ENCODE peak calls at places on chromosomes 4 and X, in seven cellular contexts. One of them, this sample, is unnamed.

GRCh38 chr4:13893987-13894386 is 266.5 kb upstream of the BOD1L1 start:
- DNase-seq in HCT116: no peak
- DNase-seq in lung: no peak
- DNase-seq in mucosa of descending colon: no peak
- DNase-seq in left ventricle myocardium inferior: no peak
- DNase-seq in uterus: no peak
- DNase-seq in tibial nerve: no peak
- DNase-seq in this sample: no peak

GRCh38 chr4:186939766-186940165 is 216.1 kb upstream of the FAT1 start:
- DNase-seq in HCT116: no peak
- DNase-seq in lung: no peak
- DNase-seq in mucosa of descending colon: no peak
- DNase-seq in left ventricle myocardium inferior: no peak
- DNase-seq in uterus: no peak
- DNase-seq in tibial nerve: no peak
- DNase-seq in this sample: no peak

GRCh38 chr4:107791902-107792301 is 32.8 kb upstream of the SGMS2 start:
- DNase-seq in HCT116: no peak
- DNase-seq in lung: no peak
- DNase-seq in mucosa of descending colon: no peak
- DNase-seq in left ventricle myocardium inferior: no peak
- DNase-seq in uterus: no peak
- DNase-seq in tibial nerve: no peak
- DNase-seq in this sample: no peak

GRCh38 chr4:75099321-75099720 is 166.4 kb downstream of the PARM1 start:
- DNase-seq in HCT116: no peak
- DNase-seq in lung: no peak
- DNase-seq in mucosa of descending colon: peak; percentile 68
- DNase-seq in left ventricle myocardium inferior: no peak
- DNase-seq in uterus: no peak
- DNase-seq in tibial nerve: no peak
- DNase-seq in this sample: no peak

GRCh38 chrX:74450803-74451449 is 29.6 kb downstream of the SLC16A2 start:
- DNase-seq in HCT116: peak; percentile 10
- DNase-seq in lung: no peak
- DNase-seq in mucosa of descending colon: no peak
- DNase-seq in left ventricle myocardium inferior: no peak
- DNase-seq in uterus: no peak
- DNase-seq in tibial nerve: peak; percentile 11
- DNase-seq in this sample: no peak

GRCh38 chr4:91824773-91825172 is 479.0 kb upstream of the GRID2 start:
- DNase-seq in HCT116: no peak
- DNase-seq in lung: no peak
- DNase-seq in mucosa of descending colon: no peak
- DNase-seq in left ventricle myocardium inferior: no peak
- DNase-seq in uterus: no peak
- DNase-seq in tibial nerve: no peak
- DNase-seq in this sample: no peak

GRCh38 chr4:166499820-166500219 is 626.8 kb downstream of the TLL1 start:
- DNase-seq in HCT116: no peak
- DNase-seq in lung: no peak
- DNase-seq in mucosa of descending colon: no peak
- DNase-seq in left ventricle myocardium inferior: no peak
- DNase-seq in uterus: no peak
- DNase-seq in tibial nerve: no peak
- DNase-seq in this sample: no peak

GRCh38 chr4:185142563-185142910 is 529 bp upstream of the SLC25A4 start:
- DNase-seq in HCT116: no peak
- DNase-seq in lung: no peak
- DNase-seq in mucosa of descending colon: no peak
- DNase-seq in left ventricle myocardium inferior: no peak
- DNase-seq in uterus: no peak
- DNase-seq in tibial nerve: no peak
- DNase-seq in this sample: no peak

GRCh38 chr4:36244257-36245084 is at the start of gene ARAP2:
- DNase-seq in HCT116: peak; percentile 61
- DNase-seq in lung: peak; percentile 69
- DNase-seq in mucosa of descending colon: peak; percentile 80
- DNase-seq in left ventricle myocardium inferior: peak; percentile 33
- DNase-seq in uterus: peak; percentile 56
- DNase-seq in tibial nerve: peak; percentile 37
- DNase-seq in this sample: peak; percentile 2

GRCh38 chrX:13059676-13060499 is 15.5 kb upstream of the FAM9C start:
- DNase-seq in HCT116: peak; percentile 26
- DNase-seq in lung: no peak
- DNase-seq in mucosa of descending colon: no peak
- DNase-seq in left ventricle myocardium inferior: no peak
- DNase-seq in uterus: no peak
- DNase-seq in tibial nerve: no peak
- DNase-seq in this sample: no peak

GRCh38 chrX:13196778-13197177 is 123.1 kb downstream of the ATXN3L start:
- DNase-seq in HCT116: no peak
- DNase-seq in lung: no peak
- DNase-seq in mucosa of descending colon: no peak
- DNase-seq in left ventricle myocardium inferior: no peak
- DNase-seq in uterus: no peak
- DNase-seq in tibial nerve: no peak
- DNase-seq in this sample: no peak

GRCh38 chrX:20517565-20517964 is 250.9 kb upstream of the RPS6KA3 start:
- DNase-seq in HCT116: no peak
- DNase-seq in lung: no peak
- DNase-seq in mucosa of descending colon: no peak
- DNase-seq in left ventricle myocardium inferior: no peak
- DNase-seq in uterus: no peak
- DNase-seq in tibial nerve: no peak
- DNase-seq in this sample: no peak

GRCh38 chr4:102572452-102572851 is 71.3 kb downstream of the NFKB1 start:
- DNase-seq in HCT116: no peak
- DNase-seq in lung: no peak
- DNase-seq in mucosa of descending colon: no peak
- DNase-seq in left ventricle myocardium inferior: no peak
- DNase-seq in uterus: no peak
- DNase-seq in tibial nerve: no peak
- DNase-seq in this sample: no peak

GRCh38 chr4:84503495-84504437 is 4.7 kb upstream of the NKX6-1 start:
- DNase-seq in HCT116: peak; percentile 62
- DNase-seq in lung: no peak
- DNase-seq in mucosa of descending colon: no peak
- DNase-seq in left ventricle myocardium inferior: no peak
- DNase-seq in uterus: no peak
- DNase-seq in tibial nerve: peak; percentile 36
- DNase-seq in this sample: no peak

GRCh38 chrX:121122332-121122731 is 74.9 kb downstream of the GLUD2 start:
- DNase-seq in HCT116: no peak
- DNase-seq in lung: no peak
- DNase-seq in mucosa of descending colon: no peak
- DNase-seq in left ventricle myocardium inferior: no peak
- DNase-seq in uterus: no peak
- DNase-seq in tibial nerve: no peak
- DNase-seq in this sample: no peak

GRCh38 chrX:130728208-130728607 is 174.8 kb downstream of the ENOX2 start:
- DNase-seq in HCT116: no peak
- DNase-seq in lung: no peak
- DNase-seq in mucosa of descending colon: no peak
- DNase-seq in left ventricle myocardium inferior: no peak
- DNase-seq in uterus: no peak
- DNase-seq in tibial nerve: no peak
- DNase-seq in this sample: no peak

GRCh38 chrX:11422529-11422857 is 129.3 kb downstream of the AMELX start:
- DNase-seq in HCT116: no peak
- DNase-seq in lung: no peak
- DNase-seq in mucosa of descending colon: no peak
- DNase-seq in left ventricle myocardium inferior: no peak
- DNase-seq in uterus: no peak
- DNase-seq in tibial nerve: no peak
- DNase-seq in this sample: no peak

GRCh38 chrX:28802625-28803024 is 215.4 kb downstream of the IL1RAPL1 start:
- DNase-seq in HCT116: no peak
- DNase-seq in lung: no peak
- DNase-seq in mucosa of descending colon: no peak
- DNase-seq in left ventricle myocardium inferior: no peak
- DNase-seq in uterus: no peak
- DNase-seq in tibial nerve: no peak
- DNase-seq in this sample: no peak

GRCh38 chr4:108644237-108644636 is 6.2 kb upstream of the OSTC start:
- DNase-seq in HCT116: no peak
- DNase-seq in lung: no peak
- DNase-seq in mucosa of descending colon: no peak
- DNase-seq in left ventricle myocardium inferior: no peak
- DNase-seq in uterus: no peak
- DNase-seq in tibial nerve: no peak
- DNase-seq in this sample: no peak

GRCh38 chr4:122854860-122855259 is 28.2 kb downstream of the FGF2 start:
- DNase-seq in HCT116: no peak
- DNase-seq in lung: no peak
- DNase-seq in mucosa of descending colon: no peak
- DNase-seq in left ventricle myocardium inferior: no peak
- DNase-seq in uterus: no peak
- DNase-seq in tibial nerve: no peak
- DNase-seq in this sample: no peak
- H3K4me1 ChIP-seq in HCT116: no peaks in the 10 kb centered on the region
- H3K4me1 ChIP-seq in lung: no peaks in the 10 kb centered on the region
- H3K4me1 ChIP-seq in mucosa of descending colon: no peaks in the 10 kb centered on the region
- H3K4me1 ChIP-seq in left ventricle myocardium inferior: peaks cover 25% of the 10 kb centered on the region
- H3K4me1 ChIP-seq in uterus: peaks cover 7% of the 10 kb centered on the region
- H3K4me1 ChIP-seq in tibial nerve: no peaks in the 10 kb centered on the region
- H3K4me1 ChIP-seq in this sample: peaks cover 10% of the 10 kb centered on the region

GRCh38 chr4:32826169-32826568 is 2106.0 kb downstream of the PCDH7 start:
- DNase-seq in HCT116: peak; percentile 34
- DNase-seq in lung: no peak
- DNase-seq in mucosa of descending colon: no peak
- DNase-seq in left ventricle myocardium inferior: no peak
- DNase-seq in uterus: no peak
- DNase-seq in tibial nerve: no peak
- DNase-seq in this sample: no peak
- H3K9me3 ChIP-seq in HCT116: no peaks in the 10 kb centered on the region
- H3K9me3 ChIP-seq in lung: peaks cover 5% of the 10 kb centered on the region
- H3K9me3 ChIP-seq in mucosa of descending colon: peaks cover 21% of the 10 kb centered on the region
- H3K9me3 ChIP-seq in left ventricle myocardium inferior: peaks cover 43% of the 10 kb centered on the region
- H3K9me3 ChIP-seq in uterus: no peaks in the 10 kb centered on the region
- H3K9me3 ChIP-seq in tibial nerve: no peaks in the 10 kb centered on the region
- H3K9me3 ChIP-seq in this sample: no peaks in the 10 kb centered on the region

DNA sequence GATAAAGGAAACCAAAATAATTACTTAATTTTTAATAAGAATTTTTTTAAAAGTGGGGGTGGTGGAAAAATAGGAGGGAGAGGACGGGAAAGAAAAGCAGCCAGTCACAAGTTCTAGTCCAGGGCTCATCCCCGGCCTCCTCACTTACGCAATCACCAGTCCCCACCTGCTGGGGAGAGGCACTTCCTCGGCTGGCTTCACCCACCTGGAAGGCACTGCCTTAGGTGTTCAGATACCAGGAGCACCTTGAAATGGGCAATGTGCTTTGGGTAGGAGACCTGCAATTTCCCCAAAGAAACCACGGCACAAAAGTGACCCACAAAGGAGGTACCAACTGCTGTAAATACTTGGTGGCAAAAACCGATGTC is 23.8 kb downstream of the AFAP1 start:
- DNase-seq in HCT116: no peak
- DNase-seq in lung: no peak
- DNase-seq in mucosa of descending colon: no peak
- DNase-seq in left ventricle myocardium inferior: no peak
- DNase-seq in uterus: no peak
- DNase-seq in tibial nerve: no peak
- DNase-seq in this sample: no peak
- H3K4me1 ChIP-seq in HCT116: no peaks in the 10 kb centered on the region
- H3K4me1 ChIP-seq in lung: no peaks in the 10 kb centered on the region
- H3K4me1 ChIP-seq in mucosa of descending colon: no peaks in the 10 kb centered on the region
- H3K4me1 ChIP-seq in left ventricle myocardium inferior: peaks cover 9% of the 10 kb centered on the region
- H3K4me1 ChIP-seq in uterus: no peaks in the 10 kb centered on the region
- H3K4me1 ChIP-seq in tibial nerve: peaks cover 3% of the 10 kb centered on the region
- H3K4me1 ChIP-seq in this sample: peaks cover 54% of the 10 kb centered on the region

GRCh38 chr4:116018831-116019230 is 905.4 kb upstream of the NDST4 start:
- DNase-seq in HCT116: no peak
- DNase-seq in lung: no peak
- DNase-seq in mucosa of descending colon: no peak
- DNase-seq in left ventricle myocardium inferior: no peak
- DNase-seq in uterus: no peak
- DNase-seq in tibial nerve: no peak
- DNase-seq in this sample: no peak

GRCh38 chr4:116015549-116015948 is 902.1 kb upstream of the NDST4 start:
- DNase-seq in HCT116: no peak
- DNase-seq in lung: no peak
- DNase-seq in mucosa of descending colon: no peak
- DNase-seq in left ventricle myocardium inferior: no peak
- DNase-seq in uterus: no peak
- DNase-seq in tibial nerve: no peak
- DNase-seq in this sample: no peak

GRCh38 chr4:116016201-116016600 is 902.8 kb upstream of the NDST4 start:
- DNase-seq in HCT116: peak; percentile 18
- DNase-seq in lung: no peak
- DNase-seq in mucosa of descending colon: no peak
- DNase-seq in left ventricle myocardium inferior: no peak
- DNase-seq in uterus: no peak
- DNase-seq in tibial nerve: no peak
- DNase-seq in this sample: no peak

GRCh38 chr4:116020141-116020722 is 906.8 kb upstream of the NDST4 start:
- DNase-seq in HCT116: peak; percentile 27
- DNase-seq in lung: no peak
- DNase-seq in mucosa of descending colon: no peak
- DNase-seq in left ventricle myocardium inferior: no peak
- DNase-seq in uterus: no peak
- DNase-seq in tibial nerve: no peak
- DNase-seq in this sample: no peak

DNA sequence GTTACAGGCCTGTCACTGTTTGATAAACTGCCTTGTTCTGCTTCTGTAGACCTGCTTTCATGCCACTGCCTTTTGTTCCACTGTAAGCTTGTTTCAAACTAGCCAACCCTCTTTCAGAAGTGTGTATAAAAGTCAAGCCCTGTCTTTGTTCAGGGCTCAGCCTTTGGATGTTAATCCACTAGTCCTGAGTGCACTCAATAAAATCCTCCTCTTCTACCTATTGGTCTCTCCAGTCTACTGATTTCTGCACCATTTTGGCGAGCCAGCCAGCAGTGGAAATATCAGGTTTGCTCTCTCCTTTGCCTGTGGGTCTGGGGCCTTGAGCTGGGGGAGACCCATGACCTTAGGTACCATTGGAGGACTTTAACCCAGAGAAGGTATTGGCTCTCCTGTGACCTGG is 901.6 kb upstream of the NDST4 start:
- DNase-seq in HCT116: no peak
- DNase-seq in lung: no peak
- DNase-seq in mucosa of descending colon: no peak
- DNase-seq in left ventricle myocardium inferior: no peak
- DNase-seq in uterus: no peak
- DNase-seq in tibial nerve: no peak
- DNase-seq in this sample: no peak
- H3K9me3 ChIP-seq in HCT116: peaks cover 10% of the 10 kb centered on the region
- H3K9me3 ChIP-seq in lung: peaks cover 1% of the 10 kb centered on the region
- H3K9me3 ChIP-seq in mucosa of descending colon: peaks cover 71% of the 10 kb centered on the region
- H3K9me3 ChIP-seq in left ventricle myocardium inferior: peaks cover 79% of the 10 kb centered on the region
- H3K9me3 ChIP-seq in uterus: peaks cover 4% of the 10 kb centered on the region
- H3K9me3 ChIP-seq in tibial nerve: no peaks in the 10 kb centered on the region
- H3K9me3 ChIP-seq in this sample: no peaks in the 10 kb centered on the region

This sample was measured in esophagus squamous epithelium.